ENCODE peak calls at places on chromosomes 11 and 22, in eight cellular contexts. One of them, this sample, is unnamed.

GRCh38 chr22:37552560-37553163 is 7.6 kb upstream of the CDC42EP1 start:
- DNase-seq in nephron progenitor cell: peak
- DNase-seq in mammary epithelial cell: no peak
- DNase-seq in neural crest cell: no peak
- DNase-seq in MCF 10A: peak
- DNase-seq in heart left ventricle: peak
- DNase-seq in fibroblast of pulmonary artery: peak
- DNase-seq in neural progenitor cell: peak
- DNase-seq in this sample: peak

GRCh38 chr11:127106142-127106541 is 105.6 kb upstream of the KIRREL3 start:
- DNase-seq in mammary epithelial cell: no peak
- DNase-seq in nephron progenitor cell: peak
- DNase-seq in fibroblast of pulmonary artery: no peak
- DNase-seq in neural progenitor cell: peak
- DNase-seq in MCF 10A: peak
- DNase-seq in neural crest cell: no peak
- DNase-seq in heart left ventricle: no peak
- DNase-seq in this sample: no peak

GRCh38 chr11:4863893-4864292 is 14.9 kb upstream of the OR51S1 start:
- DNase-seq in fibroblast of pulmonary artery: peak
- DNase-seq in MCF 10A: no peak
- DNase-seq in mammary epithelial cell: no peak
- DNase-seq in heart left ventricle: no peak
- DNase-seq in neural crest cell: no peak
- DNase-seq in neural progenitor cell: no peak
- DNase-seq in nephron progenitor cell: no peak
- DNase-seq in this sample: no peak

GRCh38 chr22:23282986-23283385 is 102.7 kb downstream of the BCR start:
- DNase-seq in neural crest cell: no peak
- DNase-seq in heart left ventricle: no peak
- DNase-seq in nephron progenitor cell: no peak
- DNase-seq in mammary epithelial cell: no peak
- DNase-seq in fibroblast of pulmonary artery: no peak
- DNase-seq in MCF 10A: no peak
- DNase-seq in neural progenitor cell: no peak
- DNase-seq in this sample: no peak

GRCh38 chr22:35335936-35336781 is 36.5 kb downstream of the TOM1 start:
- DNase-seq in nephron progenitor cell: no peak
- DNase-seq in MCF 10A: no peak
- DNase-seq in neural crest cell: no peak
- DNase-seq in neural progenitor cell: no peak
- DNase-seq in heart left ventricle: peak
- DNase-seq in mammary epithelial cell: no peak
- DNase-seq in fibroblast of pulmonary artery: no peak
- DNase-seq in this sample: no peak

GRCh38 chr22:37280718-37281117 is 1.6 kb upstream of the CYTH4 start:
- DNase-seq in mammary epithelial cell: no peak
- DNase-seq in fibroblast of pulmonary artery: no peak
- DNase-seq in MCF 10A: no peak
- DNase-seq in neural progenitor cell: no peak
- DNase-seq in nephron progenitor cell: no peak
- DNase-seq in neural crest cell: no peak
- DNase-seq in heart left ventricle: no peak
- DNase-seq in this sample: no peak

GRCh38 chr22:47000888-47001287 is 238.4 kb downstream of the TBC1D22A start:
- DNase-seq in nephron progenitor cell: no peak
- DNase-seq in fibroblast of pulmonary artery: no peak
- DNase-seq in heart left ventricle: no peak
- DNase-seq in MCF 10A: no peak
- DNase-seq in neural progenitor cell: no peak
- DNase-seq in mammary epithelial cell: peak
- DNase-seq in neural crest cell: no peak
- DNase-seq in this sample: no peak

GRCh38 chr22:35712672-35713071 is 5.0 kb upstream of the APOL5 start:
- DNase-seq in nephron progenitor cell: no peak
- DNase-seq in heart left ventricle: no peak
- DNase-seq in mammary epithelial cell: no peak
- DNase-seq in neural crest cell: no peak
- DNase-seq in fibroblast of pulmonary artery: no peak
- DNase-seq in neural progenitor cell: no peak
- DNase-seq in MCF 10A: no peak
- DNase-seq in this sample: no peak

GRCh38 chr11:80980221-80980620 is 1539.4 kb upstream of the TENM4 start:
- DNase-seq in fibroblast of pulmonary artery: peak
- DNase-seq in neural crest cell: no peak
- DNase-seq in MCF 10A: peak
- DNase-seq in neural progenitor cell: no peak
- DNase-seq in heart left ventricle: no peak
- DNase-seq in mammary epithelial cell: peak
- DNase-seq in nephron progenitor cell: no peak
- DNase-seq in this sample: no peak

GRCh38 chr22:31127181-31127772 is 4.5 kb downstream of the INPP5J start:
- DNase-seq in heart left ventricle: no peak
- DNase-seq in nephron progenitor cell: no peak
- DNase-seq in MCF 10A: no peak
- DNase-seq in neural crest cell: no peak
- DNase-seq in fibroblast of pulmonary artery: no peak
- DNase-seq in neural progenitor cell: no peak
- DNase-seq in mammary epithelial cell: no peak
- DNase-seq in this sample: no peak

DNA sequence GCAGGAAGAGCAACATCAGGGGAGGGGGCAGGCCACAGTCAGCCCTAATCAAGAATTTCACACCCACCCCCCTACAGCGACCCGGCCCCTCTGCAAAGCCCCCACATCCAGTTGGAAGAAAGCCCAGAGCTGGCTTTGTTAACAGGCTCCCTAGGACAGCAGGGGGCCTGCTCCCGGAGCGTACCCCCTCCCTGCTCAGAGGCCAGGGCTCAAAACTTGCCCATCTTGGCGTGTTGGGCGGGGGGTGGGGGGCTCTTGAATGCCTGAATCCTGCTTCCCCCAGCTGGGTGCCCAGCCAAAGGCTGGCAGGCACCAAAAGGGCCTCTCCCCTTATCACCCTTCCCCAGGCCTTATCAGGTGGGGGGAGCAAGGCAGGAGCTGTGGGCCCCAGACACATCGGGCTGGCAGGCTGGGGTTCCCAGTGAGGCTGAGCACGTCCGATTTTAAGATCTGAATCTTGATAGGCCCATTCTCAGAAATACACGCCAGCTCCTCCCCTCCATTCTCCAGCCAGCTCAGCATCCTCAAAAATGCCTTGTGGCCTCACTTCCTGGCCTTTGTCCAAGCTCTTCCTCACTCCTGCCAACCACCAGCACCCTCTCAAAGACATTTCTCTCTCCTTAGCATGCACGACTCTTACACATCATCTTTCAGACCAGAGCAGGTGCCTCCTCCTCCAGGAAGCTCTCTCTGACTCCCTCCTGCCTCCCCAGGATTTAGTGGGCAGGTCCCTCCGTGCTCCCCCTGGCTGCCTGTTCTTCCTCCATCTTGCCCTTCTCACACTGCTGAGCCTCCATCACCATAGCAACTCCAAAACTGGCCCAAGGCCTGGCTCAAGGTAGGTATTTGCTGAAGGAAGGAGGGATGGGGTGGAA is 384.8 kb downstream of the MN1 start:
- DNase-seq in neural progenitor cell: peak
- DNase-seq in heart left ventricle: no peak
- DNase-seq in neural crest cell: no peak
- DNase-seq in mammary epithelial cell: peak
- DNase-seq in nephron progenitor cell: no peak
- DNase-seq in fibroblast of pulmonary artery: peak
- DNase-seq in MCF 10A: peak
- DNase-seq in this sample: no peak
- TF ChIP-seq CTCF in neural progenitor cell: no peak
- TF ChIP-seq CTCF in heart left ventricle: no peak
- TF ChIP-seq CTCF in neural crest cell: no peak
- TF ChIP-seq CTCF in mammary epithelial cell: no peak
- TF ChIP-seq CTCF in nephron progenitor cell: no peak
- TF ChIP-seq CTCF in fibroblast of pulmonary artery: peak
- TF ChIP-seq CTCF in MCF 10A: no peak
- TF ChIP-seq CTCF in this sample: no peak

GRCh38 chr11:131025020-131025419 is 108.7 kb upstream of the SNX19 start:
- DNase-seq in MCF 10A: peak
- DNase-seq in fibroblast of pulmonary artery: peak
- DNase-seq in heart left ventricle: no peak
- DNase-seq in neural crest cell: no peak
- DNase-seq in mammary epithelial cell: peak
- DNase-seq in neural progenitor cell: peak
- DNase-seq in nephron progenitor cell: peak
- DNase-seq in this sample: peak
- TF ChIP-seq CTCF in MCF 10A: peak
- TF ChIP-seq CTCF in fibroblast of pulmonary artery: peak
- TF ChIP-seq CTCF in heart left ventricle: no peak
- TF ChIP-seq CTCF in neural crest cell: peak
- TF ChIP-seq CTCF in mammary epithelial cell: peak
- TF ChIP-seq CTCF in neural progenitor cell: peak
- TF ChIP-seq CTCF in nephron progenitor cell: peak
- TF ChIP-seq CTCF in this sample: peak

GRCh38 chr11:61630104-61630503 is 49.2 kb upstream of the SYT7 start:
- DNase-seq in neural crest cell: no peak
- DNase-seq in heart left ventricle: peak
- DNase-seq in MCF 10A: no peak
- DNase-seq in fibroblast of pulmonary artery: no peak
- DNase-seq in nephron progenitor cell: no peak
- DNase-seq in mammary epithelial cell: no peak
- DNase-seq in neural progenitor cell: no peak
- DNase-seq in this sample: no peak
- TF ChIP-seq CTCF in neural crest cell: no peak
- TF ChIP-seq CTCF in heart left ventricle: no peak
- TF ChIP-seq CTCF in MCF 10A: no peak
- TF ChIP-seq CTCF in fibroblast of pulmonary artery: no peak
- TF ChIP-seq CTCF in nephron progenitor cell: no peak
- TF ChIP-seq CTCF in mammary epithelial cell: no peak
- TF ChIP-seq CTCF in neural progenitor cell: no peak
- TF ChIP-seq CTCF in this sample: no peak

GRCh38 chr11:25066706-25067105 is 569.9 kb downstream of the LUZP2 start:
- DNase-seq in heart left ventricle: no peak
- DNase-seq in mammary epithelial cell: no peak
- DNase-seq in neural progenitor cell: no peak
- DNase-seq in MCF 10A: no peak
- DNase-seq in nephron progenitor cell: no peak
- DNase-seq in fibroblast of pulmonary artery: no peak
- DNase-seq in neural crest cell: no peak
- DNase-seq in this sample: no peak
- TF ChIP-seq CTCF in heart left ventricle: no peak
- TF ChIP-seq CTCF in mammary epithelial cell: no peak
- TF ChIP-seq CTCF in neural progenitor cell: no peak
- TF ChIP-seq CTCF in MCF 10A: no peak
- TF ChIP-seq CTCF in nephron progenitor cell: no peak
- TF ChIP-seq CTCF in fibroblast of pulmonary artery: no peak
- TF ChIP-seq CTCF in neural crest cell: no peak
- TF ChIP-seq CTCF in this sample: no peak

GRCh38 chr11:36793542-36793926 is 195.5 kb upstream of the RAG2 start:
- DNase-seq in neural progenitor cell: peak
- DNase-seq in heart left ventricle: no peak
- DNase-seq in neural crest cell: peak
- DNase-seq in mammary epithelial cell: no peak
- DNase-seq in nephron progenitor cell: peak
- DNase-seq in MCF 10A: peak
- DNase-seq in fibroblast of pulmonary artery: no peak
- DNase-seq in this sample: peak
- TF ChIP-seq CTCF in neural progenitor cell: peak
- TF ChIP-seq CTCF in heart left ventricle: no peak
- TF ChIP-seq CTCF in neural crest cell: peak
- TF ChIP-seq CTCF in mammary epithelial cell: peak
- TF ChIP-seq CTCF in nephron progenitor cell: peak
- TF ChIP-seq CTCF in MCF 10A: no peak
- TF ChIP-seq CTCF in fibroblast of pulmonary artery: peak
- TF ChIP-seq CTCF in this sample: no peak

GRCh38 chr22:28419916-28420315 is 259.7 kb downstream of the TTC28 start:
- DNase-seq in fibroblast of pulmonary artery: no peak
- DNase-seq in MCF 10A: no peak
- DNase-seq in nephron progenitor cell: no peak
- DNase-seq in neural progenitor cell: no peak
- DNase-seq in mammary epithelial cell: no peak
- DNase-seq in heart left ventricle: no peak
- DNase-seq in neural crest cell: no peak
- DNase-seq in this sample: no peak
- TF ChIP-seq CTCF in fibroblast of pulmonary artery: no peak
- TF ChIP-seq CTCF in MCF 10A: no peak
- TF ChIP-seq CTCF in nephron progenitor cell: no peak
- TF ChIP-seq CTCF in neural progenitor cell: no peak
- TF ChIP-seq CTCF in mammary epithelial cell: no peak
- TF ChIP-seq CTCF in heart left ventricle: no peak
- TF ChIP-seq CTCF in neural crest cell: no peak
- TF ChIP-seq CTCF in this sample: no peak

GRCh38 chr11:58506935-58507334 is 970 bp downstream of the OR5B21 start:
- DNase-seq in MCF 10A: no peak
- DNase-seq in neural progenitor cell: no peak
- DNase-seq in neural crest cell: no peak
- DNase-seq in nephron progenitor cell: no peak
- DNase-seq in fibroblast of pulmonary artery: no peak
- DNase-seq in mammary epithelial cell: no peak
- DNase-seq in heart left ventricle: no peak
- DNase-seq in this sample: no peak

GRCh38 chr11:58505849-58506248 is 2.1 kb downstream of the OR5B21 start:
- DNase-seq in heart left ventricle: no peak
- DNase-seq in mammary epithelial cell: no peak
- DNase-seq in neural crest cell: no peak
- DNase-seq in fibroblast of pulmonary artery: no peak
- DNase-seq in nephron progenitor cell: no peak
- DNase-seq in MCF 10A: no peak
- DNase-seq in neural progenitor cell: no peak
- DNase-seq in this sample: no peak

GRCh38 chr11:58502004-58502403 is 5.9 kb downstream of the OR5B21 start:
- DNase-seq in neural crest cell: no peak
- DNase-seq in fibroblast of pulmonary artery: no peak
- DNase-seq in heart left ventricle: no peak
- DNase-seq in neural progenitor cell: no peak
- DNase-seq in mammary epithelial cell: no peak
- DNase-seq in MCF 10A: no peak
- DNase-seq in nephron progenitor cell: no peak
- DNase-seq in this sample: no peak

GRCh38 chr11:58503361-58503856 is 4.5 kb downstream of the OR5B21 start:
- DNase-seq in neural progenitor cell: no peak
- DNase-seq in mammary epithelial cell: no peak
- DNase-seq in neural crest cell: no peak
- DNase-seq in heart left ventricle: no peak
- DNase-seq in nephron progenitor cell: no peak
- DNase-seq in fibroblast of pulmonary artery: no peak
- DNase-seq in MCF 10A: no peak
- DNase-seq in this sample: no peak

DNA sequence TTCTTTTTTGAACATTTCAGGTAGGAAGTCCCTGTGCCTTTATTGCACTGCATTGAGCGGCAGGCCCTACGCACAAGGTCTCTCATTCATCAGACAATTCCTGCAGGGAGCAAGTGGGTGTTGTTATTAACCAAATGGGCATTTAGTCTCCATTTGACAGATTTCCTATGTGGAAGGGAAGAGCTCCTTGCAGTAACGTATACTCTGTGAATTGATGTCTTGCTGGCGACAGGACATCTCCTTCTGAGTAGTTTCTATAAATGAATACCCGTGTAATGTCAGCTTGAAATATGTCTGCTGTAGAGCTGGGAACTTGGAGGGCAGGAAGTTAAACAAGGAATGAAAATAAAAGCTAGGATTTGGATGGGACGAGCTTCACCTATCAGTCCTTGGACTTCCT is 3.7 kb downstream of the OR5B21 start:
- DNase-seq in fibroblast of pulmonary artery: no peak
- DNase-seq in MCF 10A: no peak
- DNase-seq in heart left ventricle: no peak
- DNase-seq in nephron progenitor cell: no peak
- DNase-seq in neural progenitor cell: no peak
- DNase-seq in neural crest cell: no peak
- DNase-seq in mammary epithelial cell: no peak
- DNase-seq in this sample: no peak
- TF ChIP-seq CTCF in fibroblast of pulmonary artery: no peak
- TF ChIP-seq CTCF in MCF 10A: no peak
- TF ChIP-seq CTCF in heart left ventricle: no peak
- TF ChIP-seq CTCF in nephron progenitor cell: no peak
- TF ChIP-seq CTCF in neural progenitor cell: no peak
- TF ChIP-seq CTCF in neural crest cell: no peak
- TF ChIP-seq CTCF in mammary epithelial cell: no peak
- TF ChIP-seq CTCF in this sample: no peak

This sample was measured in endothelial cell.